ENCODE peak calls at places on chromosomes 16 and 17, in six cellular contexts. P, Q, U, G, K and N are unnamed samples.

GRCh38 chr17:80833952-80834895 is 157.4 kb upstream of the CHMP6 start:
- DNase-seq in G (peak), K (no peak), Q (peak), P (peak), U (no peak), N (peak)

GRCh38 chr17:2595736-2596135 is 2.3 kb downstream of the PAFAH1B1 start:
- DNase-seq in U (no peak), P (no peak), Q (no peak), K (no peak), G (no peak), N (no peak)

GRCh38 chr16:53561101-53561888 is 58.3 kb upstream of the AKTIP start:
- DNase-seq in K (peak), P (no peak), G (no peak), Q (no peak), U (no peak), N (no peak)

GRCh38 chr16:51880776-51881175 is 666.2 kb downstream of the TOX3 start:
- DNase-seq in K (no peak), P (peak), G (no peak), U (peak), Q (no peak), N (no peak)

GRCh38 chr17:66976781-66977201 is 12.3 kb downstream of the CACNG4 start:
- DNase-seq in U (no peak), P (no peak), G (no peak), K (no peak), Q (peak), N (no peak)

GRCh38 chr16:89471225-89471624 is 19.1 kb downstream of the ANKRD11 start:
- DNase-seq in Q (no peak), G (no peak), K (no peak), P (peak), U (peak), N (no peak)

GRCh38 chr17:46978489-46979022 is 497 bp downstream of the RPRML start:
- DNase-seq in K (peak), U (no peak), P (no peak), Q (no peak), G (peak), N (no peak)

GRCh38 chr17:57145347-57145746 is 60.3 kb downstream of the AKAP1 start:
- DNase-seq in Q (no peak), U (no peak), K (no peak), G (no peak), P (no peak), N (no peak)

GRCh38 chr16:81567987-81568748 is 123.6 kb downstream of the CMIP start:
- DNase-seq in U (no peak), Q (no peak), K (no peak), G (no peak), P (peak), N (no peak)

GRCh38 chr16:78460428-78460827 is 361.0 kb downstream of the WWOX start:
- DNase-seq in Q (no peak), K (no peak), P (no peak), G (no peak), U (no peak), N (no peak)

GRCh38 chr17:43994272-43995149 is 9.9 kb upstream of the NAGS start:
- DNase-seq in U (no peak), P (peak), K (peak), Q (peak), G (peak), N (peak)

GRCh38 chr17:82052638-82053059 is 951 bp downstream of the GPS1 start:
- DNase-seq in G (peak), P (no peak), K (no peak), U (no peak), Q (no peak), N (no peak)

GRCh38 chr16:85460983-85461813 is 151.9 kb upstream of the GSE1 start:
- DNase-seq in K (no peak), P (peak), U (peak), Q (peak), G (peak), N (no peak)

GRCh38 chr17:71926746-71927398 is 193.9 kb upstream of the SOX9 start:
- DNase-seq in G (no peak), Q (no peak), P (no peak), K (no peak), U (no peak), N (no peak)

GRCh38 chr17:2239882-2240430 is 63.6 kb downstream of the SMG6 start:
- DNase-seq in K (no peak), Q (no peak), U (peak), G (no peak), P (peak), N (no peak)

GRCh38 chr17:58343131-58343530 is 8.9 kb downstream of the SUPT4H1 start:
- DNase-seq in P (no peak), Q (no peak), K (no peak), G (peak), U (no peak), N (peak)

GRCh38 chr16:64711026-64711425 is 410.8 kb downstream of the CDH11 start:
- DNase-seq in G (no peak), Q (no peak), U (no peak), P (no peak), K (no peak), N (no peak)

GRCh38 chr17:43015579-43015978 is 6.6 kb downstream of the VAT1 start:
- DNase-seq in Q (no peak), G (peak), P (no peak), U (no peak), K (no peak), N (no peak)

GRCh38 chr16:75256059-75256870 is 4.8 kb upstream of the BCAR1 start:
- DNase-seq in P (no peak), U (no peak), Q (peak), G (peak), K (peak), N (peak)
- TF ChIP-seq CTCF in P (peak), U (no peak), Q (no peak), G (no peak), K (peak), N (no peak)

DNA sequence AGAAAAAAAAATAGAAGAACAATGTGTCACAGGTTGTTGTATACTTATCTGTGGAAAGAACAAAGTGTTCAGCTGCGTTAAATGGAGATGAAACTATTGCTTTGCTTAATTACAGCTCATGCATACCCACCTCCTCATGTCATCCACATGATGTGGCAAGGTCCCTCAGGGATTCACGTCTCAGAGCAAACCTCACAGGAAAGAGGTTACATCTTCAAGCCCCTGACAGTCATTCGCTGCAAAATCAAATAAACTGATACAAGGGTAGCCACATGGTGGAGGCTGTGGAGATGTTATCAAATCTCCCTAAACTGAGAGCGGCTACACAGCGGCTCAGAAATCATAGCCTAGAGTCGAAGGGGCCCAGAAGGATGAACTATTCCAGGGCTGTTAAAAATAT is 21.1 kb downstream of the GINS3 start:
- DNase-seq in Q (no peak), G (no peak), P (no peak), K (no peak), U (no peak), N (no peak)
- H3K4me3 ChIP-seq in Q (no peak), G (no peak), P (no peak), K (no peak), U (no peak), N (no peak)

DNA sequence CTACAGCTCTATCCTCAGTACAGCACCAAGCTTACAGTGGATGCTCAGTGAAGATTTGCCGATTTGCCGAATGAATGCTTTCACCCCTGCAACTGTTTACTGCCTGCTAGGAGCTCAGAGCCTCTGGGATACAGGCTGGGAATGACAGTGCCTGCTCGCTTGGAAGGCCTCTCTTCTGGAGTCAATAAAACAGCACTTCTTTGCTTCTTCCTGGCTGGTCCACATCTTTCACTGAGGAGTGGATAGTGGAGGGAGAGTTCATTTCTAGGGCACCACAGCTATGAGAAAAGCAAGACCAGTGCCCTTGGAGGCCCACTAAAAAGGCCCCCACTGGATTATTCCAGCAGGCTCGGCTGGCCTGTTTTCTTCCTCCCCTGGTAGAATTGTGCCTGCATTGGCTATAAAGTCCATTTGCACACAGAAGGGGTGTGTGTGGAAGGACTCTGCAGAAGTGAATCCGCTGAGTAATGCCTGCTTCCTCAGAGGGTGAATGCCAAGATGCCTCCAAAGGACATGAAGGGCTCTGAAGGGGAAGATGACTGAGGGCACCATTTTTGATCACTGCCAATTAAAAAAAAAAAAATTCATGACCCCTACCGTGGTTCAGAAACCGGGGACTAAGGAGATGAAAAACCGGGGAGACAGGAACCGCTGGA is 3.2 kb upstream of the USP7 start:
- DNase-seq in P (no peak), G (no peak), K (no peak), U (no peak), Q (no peak), N (no peak)
- H3K27ac ChIP-seq in P (no peak), G (no peak), K (peak), U (no peak), Q (no peak), N (no peak)

DNA sequence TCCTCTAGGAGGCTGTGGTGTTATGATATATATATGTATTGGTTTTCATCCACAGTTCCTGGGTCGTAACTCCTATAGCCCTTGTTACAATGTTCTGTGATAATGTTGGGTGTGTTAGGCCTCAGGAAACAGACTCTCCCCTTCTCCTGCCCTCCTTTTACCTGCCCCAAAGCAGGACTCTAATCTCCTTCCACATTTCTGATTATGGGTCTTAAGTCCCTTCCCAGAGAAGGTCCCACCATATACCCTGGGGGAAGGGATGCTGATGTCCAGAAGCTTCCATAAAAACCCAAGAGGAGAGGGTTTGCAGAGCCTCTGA is 450 bp upstream of the C1QBP start:
- DNase-seq in Q (no peak), P (no peak), G (no peak), U (no peak), K (no peak), N (no peak)
- TF ChIP-seq CTCF in Q (no peak), P (no peak), G (peak), U (no peak), K (peak), N (peak)

GRCh38 chr17:34307110-34307509 is 12.1 kb upstream of the CCL8 start:
- DNase-seq in U (no peak), K (no peak), P (peak), G (no peak), Q (no peak), N (no peak)
- H3K4me3 ChIP-seq in U (no peak), K (no peak), P (no peak), G (no peak), Q (no peak), N (no peak)

GRCh38 chr16:56295739-56296527 is 104.6 kb downstream of the GNAO1 start:
- DNase-seq in G (no peak), P (no peak), Q (no peak), U (no peak), K (peak), N (no peak)
- H3K27ac ChIP-seq in G (no peak), P (no peak), Q (no peak), U (no peak), K (no peak), N (no peak)

GRCh38 chr17:37518816-37519215 is 29.1 kb downstream of the DUSP14 start:
- DNase-seq in U (no peak), Q (no peak), P (no peak), G (no peak), K (no peak), N (no peak)
- TF ChIP-seq CTCF in U (no peak), Q (no peak), P (no peak), G (no peak), K (no peak), N (no peak)

GRCh38 chr16:20938426-20938825 is 37.9 kb downstream of the LYRM1 start:
- DNase-seq in G (no peak), P (peak), K (no peak), U (no peak), Q (no peak), N (no peak)

GRCh38 chr16:20942271-20942670 is 41.7 kb downstream of the LYRM1 start:
- DNase-seq in G (no peak), P (no peak), Q (no peak), U (no peak), K (no peak), N (peak)

GRCh38 chr16:20941635-20941926 is 41.0 kb downstream of the LYRM1 start:
- DNase-seq in G (no peak), U (no peak), P (no peak), Q (no peak), K (no peak), N (no peak)

GRCh38 chr16:20939599-20939998 is 39.0 kb downstream of the LYRM1 start:
- DNase-seq in Q (no peak), K (no peak), G (no peak), U (no peak), P (no peak), N (no peak)

GRCh38 chr16:20940864-20941634 is 40.5 kb downstream of the LYRM1 start:
- DNase-seq in G (no peak), U (no peak), P (no peak), Q (no peak), K (no peak), N (no peak)
- H3K4me3 ChIP-seq in G (no peak), U (no peak), P (no peak), Q (no peak), K (no peak), N (no peak)

DNA sequence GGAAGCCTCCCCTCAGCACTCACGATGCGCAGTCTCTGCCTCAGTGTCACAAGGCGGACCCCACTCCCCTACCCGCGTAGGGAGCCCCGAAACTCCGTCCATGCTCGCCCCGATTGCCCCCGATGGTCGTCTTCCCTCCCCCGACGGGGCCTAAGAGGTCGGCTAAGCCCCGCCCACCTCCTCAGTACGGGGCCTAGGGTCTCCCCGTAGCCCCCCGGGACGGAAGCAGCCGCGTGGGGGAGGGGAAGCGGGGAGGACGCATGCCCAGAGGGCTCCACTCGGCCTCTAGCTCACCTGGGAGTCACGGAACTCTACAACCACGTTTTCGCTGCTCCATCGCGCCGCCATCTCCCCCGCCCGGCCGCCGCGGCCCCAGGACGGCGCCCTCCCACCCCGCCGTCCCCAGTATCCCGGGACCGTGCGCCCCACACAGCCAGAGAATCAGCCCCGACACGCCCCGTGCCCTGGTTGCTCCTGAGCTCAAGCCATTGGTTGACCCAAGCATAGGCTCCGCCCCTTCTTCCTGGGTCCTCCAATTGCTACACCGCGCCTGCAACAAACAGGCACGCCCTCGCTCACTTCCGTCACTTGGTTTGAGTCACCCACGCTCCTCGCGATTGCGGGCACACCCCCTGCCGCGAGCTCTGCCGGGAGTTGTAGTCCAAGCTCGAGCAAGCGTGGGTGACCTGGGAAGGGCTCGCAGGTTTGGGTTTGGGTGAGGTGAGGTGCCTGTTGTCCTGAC is at the start of gene WDR59:
- DNase-seq in K (peak), P (peak), G (peak), U (peak), Q (peak), N (peak)
- H3K27ac ChIP-seq in K (peak), P (peak), G (peak), U (peak), Q (peak), N (peak)

GRCh38 chr17:59899099-59899498 is 6.2 kb downstream of the RPS6KB1 start:
- DNase-seq in U (no peak), K (no peak), G (no peak), P (no peak), Q (no peak), N (no peak)
- TF ChIP-seq CTCF in U (no peak), K (no peak), G (no peak), P (no peak), Q (peak), N (peak)